ENCODE peak calls at places on chromosome X, in five cellular contexts. V is A549; S is BE2C; M is CD8-positive, alpha-beta memory T cell; E is left ventricle myocardium inferior. C is an unnamed sample. For H3K4me1 and H3K9me3, the result is how much of the 10 kb centered on the place peaks cover.

GRCh38 chrX:39652336-39652735 is 445.4 kb downstream of the BCOR start:
- DNase-seq in V (peak), S (peak), M (no peak), E (no peak), C (no peak)

GRCh38 chrX:74614193-74614909 is at the start of gene RLIM:
- DNase-seq in E (peak), M (peak), S (peak), V (peak), C (peak)

GRCh38 chrX:40006025-40007017 is 91.4 kb downstream of the BCOR start:
- DNase-seq in E (peak), V (no peak), M (no peak), S (no peak), C (peak)

GRCh38 chrX:9533611-9534010 is 68.8 kb downstream of the TBL1X start:
- DNase-seq in S (no peak), V (no peak), M (no peak), E (no peak), C (no peak)

GRCh38 chrX:54786972-54787371 is 11.1 kb downstream of the ITIH6 start:
- DNase-seq in S (peak), V (peak), M (no peak), E (no peak), C (no peak)

GRCh38 chrX:115058276-115058675 is 40.9 kb upstream of the IL13RA2 start:
- DNase-seq in E (no peak), M (no peak), V (no peak), S (no peak), C (no peak)

GRCh38 chrX:102651242-102651967 is at the start of gene GPRASP1:
- DNase-seq in E (peak), S (peak), M (peak), V (no peak), C (peak)

GRCh38 chrX:131513159-131513914 is 30.5 kb upstream of the OR13H1 start:
- DNase-seq in M (no peak), E (no peak), V (no peak), S (no peak), C (no peak)

GRCh38 chrX:55919367-55920221 is 202.0 kb downstream of the RRAGB start:
- DNase-seq in E (no peak), V (no peak), S (no peak), M (no peak), C (no peak)

GRCh38 chrX:17737707-17738001 is 361 bp downstream of the SCML1 start:
- DNase-seq in V (no peak), S (no peak), E (no peak), M (no peak), C (no peak)

GRCh38 chrX:80246273-80246672 is 174.0 kb upstream of the TENT5D start:
- DNase-seq in E (no peak), V (peak), M (no peak), S (no peak), C (no peak)

GRCh38 chrX:107684956-107685385 is 56.7 kb downstream of the PRPS1 start:
- DNase-seq in M (no peak), E (peak), S (no peak), V (peak), C (peak)

GRCh38 chrX:107686026-107686425 is 57.7 kb downstream of the PRPS1 start:
- DNase-seq in E (no peak), M (no peak), S (no peak), V (no peak), C (no peak)

GRCh38 chrX:107686792-107687191 is 58.5 kb downstream of the PRPS1 start:
- DNase-seq in S (no peak), V (no peak), M (no peak), E (no peak), C (no peak)

GRCh38 chrX:107683931-107684330 is 55.6 kb downstream of the PRPS1 start:
- DNase-seq in M (no peak), V (no peak), S (no peak), E (no peak), C (no peak)

GRCh38 chrX:107687445-107687844 is 59.1 kb downstream of the PRPS1 start:
- DNase-seq in M (no peak), V (no peak), S (no peak), E (no peak), C (no peak)
- H3K4me1 ChIP-seq in M (under half), V (under half), S (under half), E (under half), C (under half)

DNA sequence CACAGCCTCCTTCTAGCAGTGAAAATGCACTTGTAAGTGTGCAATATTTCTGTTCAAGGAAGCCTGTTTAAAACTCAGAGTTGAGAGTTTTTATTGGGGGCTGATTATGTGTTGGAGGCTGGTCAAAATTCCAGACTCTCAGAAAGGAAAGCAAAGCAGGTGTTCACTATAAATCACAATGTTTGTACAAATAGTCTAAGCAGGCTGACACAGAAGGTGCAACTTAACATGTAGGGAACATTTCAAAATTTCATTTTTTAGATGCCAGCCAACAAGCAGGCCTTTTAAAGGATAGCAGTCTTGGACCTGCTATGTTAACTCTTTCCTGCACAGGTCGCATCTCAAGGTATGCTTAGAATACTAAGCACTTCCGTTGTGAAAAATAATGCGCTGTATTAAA is 112.3 kb upstream of the IL13RA1 start:
- DNase-seq in S (no peak), E (no peak), V (no peak), M (no peak), C (no peak)
- H3K9me3 ChIP-seq in S (under half), E (under half), V (under half), M (under half), C (under half)

GRCh38 chrX:84223261-84223660 is 35.3 kb upstream of the RPS6KA6 start:
- DNase-seq in E (no peak), S (peak), M (no peak), V (no peak), C (no peak)

GRCh38 chrX:84224741-84225140 is 36.7 kb upstream of the RPS6KA6 start:
- DNase-seq in M (no peak), V (no peak), E (no peak), S (no peak), C (no peak)

GRCh38 chrX:84219551-84219950 is 31.6 kb upstream of the RPS6KA6 start:
- DNase-seq in E (no peak), V (no peak), M (no peak), S (no peak), C (no peak)

GRCh38 chrX:84216406-84216805 is 28.4 kb upstream of the RPS6KA6 start:
- DNase-seq in E (no peak), M (no peak), V (no peak), S (no peak), C (no peak)

GRCh38 chrX:84221181-84221580 is 33.2 kb upstream of the RPS6KA6 start:
- DNase-seq in M (no peak), E (no peak), S (no peak), V (no peak), C (no peak)
- H3K4me1 ChIP-seq in M (under half), E (under half), S (under half), V (under half), C (under half)

GRCh38 chrX:7378406-7378805 is 230.5 kb upstream of the PUDP start:
- DNase-seq in S (no peak), M (no peak), V (no peak), E (no peak), C (no peak)

DNA sequence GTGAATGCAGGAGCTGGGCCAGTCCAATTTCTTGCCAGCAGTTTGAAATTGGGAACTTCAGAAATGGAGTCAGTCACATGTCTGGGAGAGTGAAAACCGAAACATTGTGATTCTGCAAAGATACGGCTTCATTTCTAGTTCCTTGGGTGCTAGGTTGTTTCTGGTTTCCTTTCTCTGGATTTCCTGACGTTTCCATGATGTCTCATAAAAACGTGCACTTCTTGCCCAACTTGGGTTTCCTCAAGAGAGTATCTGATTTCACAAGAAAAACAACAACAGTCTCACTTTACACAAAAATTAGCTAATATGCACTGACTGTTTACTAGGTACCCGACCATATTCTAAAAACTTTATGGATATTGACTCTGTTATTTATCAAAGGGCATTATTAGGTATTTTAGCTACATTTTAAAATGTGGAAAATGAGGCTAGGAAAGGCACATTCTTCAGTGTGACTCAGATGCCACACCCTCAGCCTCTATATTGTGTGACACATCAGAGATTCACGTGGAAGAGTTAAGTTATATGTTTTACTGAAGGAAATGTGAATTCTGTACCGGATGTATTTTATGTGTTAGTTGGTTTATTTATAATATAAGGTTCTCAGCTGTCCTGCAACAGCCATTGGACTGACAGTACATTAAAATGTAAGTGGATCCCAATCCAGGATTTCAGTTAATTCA is 225.0 kb upstream of the PUDP start:
- DNase-seq in E (no peak), S (no peak), V (peak), M (no peak), C (no peak)
- H3K9me3 ChIP-seq in E (under half), S (under half), V (under half), M (under half), C (under half)

DNA sequence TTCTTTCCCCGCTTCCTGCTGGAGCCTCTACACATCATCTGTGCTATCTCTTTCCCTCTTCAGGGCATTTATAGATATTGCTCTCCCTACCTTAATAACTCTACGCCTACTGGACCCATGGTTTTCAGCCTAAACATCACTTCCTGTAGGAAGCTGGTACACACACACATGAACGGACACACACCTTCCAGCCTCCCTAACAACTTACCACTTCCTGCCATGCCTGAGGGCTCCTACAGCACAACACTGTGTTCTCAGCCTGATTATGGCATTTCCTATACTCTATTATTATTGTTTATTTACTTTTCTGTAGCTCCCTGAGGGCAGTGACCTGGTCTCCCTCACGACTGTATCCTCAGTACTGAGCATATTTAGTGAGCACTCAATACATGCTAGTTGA is 163.6 kb upstream of the MAP3K15 start:
- DNase-seq in M (peak), S (no peak), E (no peak), V (no peak), C (no peak)
- H3K4me1 ChIP-seq in M (half or more), S (under half), E (under half), V (half or more), C (under half)

DNA sequence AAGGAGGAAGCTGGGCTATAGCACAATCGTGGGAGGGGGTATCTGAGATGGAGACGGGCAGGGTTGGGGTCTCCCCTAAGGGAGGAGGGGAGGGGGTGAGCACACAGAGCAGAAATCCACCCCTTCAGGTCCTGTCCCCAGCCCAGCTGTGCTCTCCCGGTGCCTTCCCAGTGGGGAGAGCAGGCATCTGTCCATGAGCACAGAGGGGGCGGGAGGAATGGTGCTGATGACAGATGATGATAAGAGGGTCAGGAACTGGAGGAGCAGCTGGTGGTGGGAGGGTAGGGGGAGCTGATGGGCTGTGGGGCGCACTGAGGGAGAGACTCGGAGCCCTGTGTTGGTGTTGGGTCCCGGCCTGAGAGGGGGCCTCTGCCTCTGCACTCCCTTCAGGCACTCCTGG is 8.6 kb downstream of the ATP2B3 start:
- DNase-seq in E (no peak), M (no peak), V (no peak), S (peak), C (no peak)
- H3K9me3 ChIP-seq in E (under half), M (under half), V (under half), S (under half), C (under half)

DNA sequence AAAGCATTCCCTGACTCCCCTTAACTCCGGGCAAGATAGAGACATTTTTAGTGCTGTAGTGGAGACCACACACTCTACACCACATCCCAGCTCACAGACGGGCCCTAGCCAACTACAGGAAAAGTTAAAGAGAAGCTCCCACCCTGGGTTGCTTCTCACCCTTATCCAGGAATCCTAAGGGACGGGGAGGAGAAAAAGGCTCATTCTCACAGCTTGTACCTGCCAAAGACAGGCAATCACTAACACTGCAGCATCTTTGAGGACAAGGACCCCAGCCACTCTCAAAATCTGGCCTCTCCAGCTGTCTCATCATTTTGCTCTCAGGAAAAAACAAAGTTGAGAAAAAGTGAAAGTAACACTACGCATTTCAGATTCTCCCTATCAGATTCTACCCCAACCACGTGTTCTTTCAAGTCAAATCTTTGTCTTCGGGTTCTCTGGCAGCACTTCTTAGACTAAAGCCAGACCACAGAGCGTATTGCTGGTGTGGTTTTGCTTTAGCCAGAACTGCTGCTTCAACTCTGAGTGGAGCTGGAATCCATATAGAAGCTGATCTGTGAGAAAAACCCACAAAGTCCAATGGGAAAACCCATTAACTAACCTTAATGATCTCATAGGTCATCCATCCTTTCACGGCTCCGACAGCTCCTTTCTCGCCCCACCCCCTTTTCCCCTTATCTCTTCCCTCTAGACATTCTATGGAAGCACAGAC is 605.9 kb upstream of the DIPK2B start:
- DNase-seq in E (no peak), M (peak), S (no peak), V (peak), C (no peak)
- H3K4me1 ChIP-seq in E (under half), M (under half), S (under half), V (half or more), C (under half)